ENCODE peak calls at places on chromosomes 6 and 20, in four cellular contexts. F, C, L and H are unnamed samples.
A peak's percentile ranks its signal among the peaks of the same experiment; 100 is the strongest.

GRCh38 chr6:42349753-42350573 is 101.8 kb downstream of the TRERF1 start:
- DNase-seq in F (no peak), L (no peak), C (peak; percentile 15), H (no peak)

GRCh38 chr20:438581-439469 is 23.5 kb downstream of the TBC1D20 start:
- DNase-seq in L (no peak), C (no peak), F (no peak), H (peak; percentile 90)

GRCh38 chr20:62768815-62769287 is 27.4 kb upstream of the MRGBP start:
- DNase-seq in F (no peak), L (peak; percentile 72), C (peak; percentile 77), H (no peak)

GRCh38 chr6:76481101-76481500 is 408.6 kb upstream of the IMPG1 start:
- DNase-seq in C (no peak), L (no peak), F (no peak), H (no peak)

GRCh38 chr6:118772886-118773285 is 121.1 kb upstream of the ASF1A start:
- DNase-seq in F (no peak), C (no peak), L (no peak), H (no peak)

GRCh38 chr20:33909331-33909921 is 84.3 kb upstream of the RALY start:
- DNase-seq in F (peak; percentile 12), C (peak; percentile 21), L (peak; percentile 94), H (no peak)

GRCh38 chr6:63636516-63636968 is 940 bp downstream of the PHF3 start:
- DNase-seq in L (no peak), C (peak; percentile 69), F (peak; percentile 13), H (peak; percentile 66)

GRCh38 chr6:110581682-110582081 is 105.3 kb upstream of the SLC22A16 start:
- DNase-seq in C (no peak), F (no peak), L (no peak), H (no peak)

GRCh38 chr6:73134588-73134987 is 90.7 kb downstream of the KHDC1L start:
- DNase-seq in F (peak; percentile 76), L (no peak), C (peak; percentile 35), H (peak; percentile 36)

GRCh38 chr20:59033616-59034165 is 1.6 kb upstream of the ATP5F1E start:
- DNase-seq in F (no peak), C (no peak), L (no peak), H (no peak)

GRCh38 chr20:45882469-45883099 is 1.6 kb downstream of the ZSWIM1 start:
- DNase-seq in C (no peak), L (no peak), F (no peak), H (no peak)

GRCh38 chr6:7071405-7071804 is 36.4 kb upstream of the RREB1 start:
- DNase-seq in C (no peak), F (no peak), L (no peak), H (no peak)

GRCh38 chr6:7075341-7075740 is 32.4 kb upstream of the RREB1 start:
- DNase-seq in F (no peak), C (no peak), L (no peak), H (no peak)

GRCh38 chr6:7073810-7074525 is 33.8 kb upstream of the RREB1 start:
- DNase-seq in F (no peak), C (no peak), L (no peak), H (no peak)

GRCh38 chr6:7074870-7075269 is 32.9 kb upstream of the RREB1 start:
- DNase-seq in L (no peak), C (no peak), F (no peak), H (no peak)

GRCh38 chr6:7073082-7073783 is 34.5 kb upstream of the RREB1 start:
- DNase-seq in L (no peak), C (no peak), F (no peak), H (no peak)
- H3K4me1 ChIP-seq in L (no peaks in the 10 kb centered on the region), C (no peaks in the 10 kb centered on the region), F (peaks cover 5% of the 10 kb centered on the region), H (no peaks in the 10 kb centered on the region)

DNA sequence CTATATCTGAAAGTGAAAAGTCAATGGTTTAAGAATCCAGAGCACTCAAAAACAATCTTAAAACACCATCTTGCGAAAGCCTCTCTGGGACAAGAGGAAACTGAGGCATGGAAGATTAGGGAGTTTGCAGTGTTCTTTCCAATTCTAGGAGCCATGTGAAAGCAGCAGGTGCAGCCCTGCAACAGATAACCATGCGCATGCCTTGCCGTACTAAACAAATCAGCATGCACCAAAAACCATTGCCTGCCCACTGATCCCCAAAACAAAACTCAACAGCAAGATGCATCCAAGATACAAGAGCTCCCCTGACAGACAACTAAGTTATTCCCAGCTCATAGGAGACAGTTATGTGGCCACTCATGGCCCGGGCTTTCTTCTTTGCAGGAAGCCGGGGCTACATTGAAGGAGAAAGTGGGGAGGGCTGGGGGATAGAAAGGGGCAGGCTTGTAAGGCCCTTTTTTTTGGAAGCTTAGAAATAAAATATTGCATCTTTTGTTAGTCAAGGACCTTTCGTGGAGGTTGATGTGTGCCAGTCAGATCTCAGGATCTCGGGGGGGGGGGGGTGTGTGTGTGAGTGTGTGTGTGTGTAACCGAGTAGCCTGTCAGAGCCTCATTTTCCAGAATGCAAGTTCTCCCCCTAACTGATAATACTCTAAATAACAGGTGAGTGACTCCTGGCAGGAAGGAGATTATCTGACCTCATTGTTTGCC is 178.4 kb downstream of the MBOAT1 start:
- DNase-seq in C (no peak), L (no peak), F (no peak), H (no peak)
- H2AFZ ChIP-seq in C (no peak overlapping the region), L (no peak overlapping the region), F (no peak overlapping the region), H (no peak overlapping the region)

GRCh38 chr6:112231609-112232060 is 22.7 kb downstream of the LAMA4 start:
- DNase-seq in L (no peak), F (no peak), C (no peak), H (no peak)

GRCh38 chr6:112227411-112227810 is 27.0 kb downstream of the LAMA4 start:
- DNase-seq in F (no peak), C (no peak), L (no peak), H (no peak)

GRCh38 chr6:112225691-112226090 is 28.7 kb downstream of the LAMA4 start:
- DNase-seq in L (no peak), C (no peak), F (no peak), H (no peak)

GRCh38 chr6:112228480-112229332 is 25.7 kb downstream of the LAMA4 start:
- DNase-seq in C (no peak), L (no peak), F (no peak), H (no peak)

DNA sequence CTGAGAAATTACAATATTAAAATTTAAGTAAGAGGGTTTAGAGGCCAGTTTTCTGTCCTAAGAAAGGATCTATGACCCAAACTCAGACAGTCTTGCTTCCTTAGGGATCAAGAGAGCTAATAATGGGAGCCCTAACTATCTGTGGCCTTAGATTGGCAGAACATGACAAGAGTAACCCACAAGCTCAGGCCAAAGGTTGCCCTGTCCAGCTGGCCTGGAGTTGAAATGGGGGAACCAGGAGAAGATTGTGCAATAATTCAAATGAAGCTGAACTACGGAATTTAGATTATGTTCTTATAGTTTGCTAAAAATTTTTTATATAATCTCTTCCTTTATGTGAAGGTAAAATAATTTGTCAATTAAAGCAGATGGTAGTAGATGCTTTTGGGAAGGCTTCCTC is 26.4 kb downstream of the LAMA4 start:
- DNase-seq in L (no peak), C (no peak), F (no peak), H (no peak)
- TF ChIP-seq EZH2 in L (no peak), C (no peak), F (no peak), H (no peak)

GRCh38 chr6:155418017-155418749 is 37.5 kb downstream of the NOX3 start:
- DNase-seq in L (peak; percentile 62), C (no peak), F (no peak), H (no peak)
- H3K4me1 ChIP-seq in L (peaks cover 24% of the 10 kb centered on the region), C (peaks cover 3% of the 10 kb centered on the region), F (no peaks in the 10 kb centered on the region), H (no peaks in the 10 kb centered on the region)

DNA sequence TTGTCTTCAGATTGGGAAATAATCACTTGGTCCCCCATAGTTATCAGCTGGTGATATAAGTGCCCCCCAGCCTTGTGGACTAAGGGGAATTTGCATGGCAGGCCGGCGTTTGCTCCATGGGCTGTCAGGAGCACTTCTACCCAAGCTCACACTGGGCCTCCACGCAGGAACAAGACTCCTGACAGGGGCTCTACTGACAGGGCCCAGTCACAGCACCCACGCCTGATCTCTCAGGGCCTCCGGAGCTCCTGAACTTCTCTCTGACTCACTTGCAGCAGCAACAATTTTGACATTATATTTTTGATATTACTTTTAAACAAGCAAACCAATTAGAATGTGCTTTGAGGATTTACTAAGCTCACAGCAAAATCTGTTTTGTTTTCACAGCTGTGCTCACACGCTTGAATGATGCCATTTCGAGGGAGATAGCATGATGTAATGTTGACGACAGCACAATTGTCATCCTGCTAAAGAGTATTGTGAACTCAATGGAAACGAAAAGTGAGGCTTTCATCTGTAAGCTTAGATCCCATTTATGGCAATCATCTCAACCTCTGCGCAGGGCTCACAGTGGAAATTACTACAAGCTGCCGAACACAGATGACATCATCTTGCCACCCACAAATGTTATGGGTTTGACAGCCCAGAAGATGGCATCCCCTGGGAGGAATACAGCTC is 28.7 kb upstream of the TXNDC5 start:
- DNase-seq in F (no peak), C (no peak), L (no peak), H (no peak)
- H2AFZ ChIP-seq in F (no peak overlapping the region), C (no peak overlapping the region), L (no peak overlapping the region), H (no peak overlapping the region)

GRCh38 chr6:106974337-106974998 is at the start of gene CD24:
- DNase-seq in F (no peak), C (peak; percentile 91), L (peak; percentile 53), H (no peak)

GRCh38 chr6:106976270-106976669 is 1.7 kb upstream of the CD24 start:
- DNase-seq in L (peak; percentile 91), F (no peak), C (peak; percentile 38), H (no peak)

GRCh38 chr6:106974999-106975698 is 620 bp upstream of the CD24 start:
- DNase-seq in C (peak; percentile 80), F (no peak), L (peak; percentile 44), H (no peak)

GRCh38 chr6:106973841-106974336 is 640 bp downstream of the CD24 start:
- DNase-seq in L (no peak), F (no peak), C (peak; percentile 50), H (no peak)

GRCh38 chr6:106975699-106976032 is 1.1 kb upstream of the CD24 start:
- DNase-seq in C (no peak), F (no peak), L (peak; percentile 60), H (no peak)
- TF ChIP-seq EZH2 in C (no peak), F (no peak), L (no peak), H (no peak)

GRCh38 chr6:37559060-37559459 is 59.4 kb upstream of the CCDC167 start:
- DNase-seq in C (no peak), F (no peak), L (no peak), H (no peak)
- H3K4me1 ChIP-seq in C (peaks cover 9% of the 10 kb centered on the region), F (peaks cover 42% of the 10 kb centered on the region), L (peaks cover 9% of the 10 kb centered on the region), H (no peaks in the 10 kb centered on the region)

DNA sequence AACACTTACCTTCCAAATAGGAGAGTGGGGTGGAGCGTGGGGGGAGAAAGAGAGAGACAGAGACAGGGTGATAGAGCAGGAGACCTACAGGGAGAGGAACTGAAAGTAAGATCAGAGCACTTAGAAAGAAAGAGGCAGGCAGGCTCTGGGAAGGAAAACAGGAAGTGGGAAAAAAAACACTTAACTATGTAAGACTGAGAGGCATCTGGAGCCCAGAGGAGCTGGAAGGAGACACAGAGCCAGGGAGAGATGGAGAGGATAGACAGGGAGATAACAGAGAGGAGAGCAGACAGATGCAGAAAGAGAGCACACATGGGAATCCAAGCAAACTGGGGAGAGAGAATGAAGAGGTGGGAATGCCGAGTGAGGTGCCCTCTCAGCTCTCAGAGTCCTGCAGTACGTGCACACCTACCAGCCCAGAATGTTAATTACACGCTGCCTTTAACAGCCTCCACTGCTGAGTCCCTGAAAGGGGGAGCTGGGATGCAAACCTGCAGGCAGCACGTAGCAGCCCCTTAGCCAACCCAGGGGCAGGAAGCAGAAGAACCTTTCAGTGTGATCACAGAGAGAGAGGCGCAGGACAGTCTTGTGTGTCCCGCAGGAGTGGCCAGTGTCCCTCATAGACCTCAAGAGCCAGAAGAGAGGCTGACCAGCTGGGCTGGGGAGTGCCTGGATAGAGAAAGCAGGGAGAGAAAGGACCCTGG is 132.7 kb upstream of the LRFN2 start:
- DNase-seq in F (no peak), L (no peak), C (peak; percentile 55), H (peak; percentile 19)
- H2AFZ ChIP-seq in F (no peak overlapping the region), L (no peak overlapping the region), C (peak overlapping the region; percentile 82), H (peak overlapping the region; percentile 41)